ENCODE peak calls at places on chromosomes 16 and 17, in seven cellular contexts. I is T-helper 1 cell; S is heart right ventricle; G is activated effector memory CD4-positive, alpha-beta T cell treated with Interleukin-2 at 50 U/mL for 16 hours; Z is substantia nigra; U is IMR-90; F is RPMI8226. T is an unnamed sample.

GRCh38 chr16:70685938-70686375 is at the start of gene MTSS2:
- DNase-seq in I (no peak), S (peak), G (no peak), Z (peak), U (peak), F (no peak), T (peak)

GRCh38 chr17:6069611-6070279 is 434 bp upstream of the WSCD1 start:
- DNase-seq in I (no peak), S (no peak), G (no peak), Z (no peak), U (no peak), F (no peak), T (no peak)

GRCh38 chr16:85908889-85909584 is 10.1 kb downstream of the IRF8 start:
- DNase-seq in I (no peak), S (no peak), G (no peak), Z (no peak), U (no peak), F (no peak), T (no peak)

GRCh38 chr16:30051518-30051917 is 14.0 kb upstream of the ALDOA start:
- DNase-seq in I (no peak), S (no peak), G (no peak), Z (no peak), U (peak), F (no peak), T (no peak)

GRCh38 chr17:50268040-50268439 is 6.2 kb upstream of the TMEM92 start:
- DNase-seq in I (no peak), S (no peak), G (no peak), Z (no peak), U (no peak), F (no peak), T (no peak)

GRCh38 chr17:42608692-42609181 is 437 bp downstream of the RETREG3 start:
- DNase-seq in I (no peak), S (no peak), G (no peak), Z (no peak), U (no peak), F (peak), T (peak)

GRCh38 chr17:7431231-7431630 is 2.6 kb downstream of the SPEM3 start:
- DNase-seq in I (no peak), S (no peak), G (no peak), Z (no peak), U (peak), F (no peak), T (no peak)

GRCh38 chr17:63911657-63912100 is 621 bp upstream of the CSHL1 start:
- DNase-seq in I (peak), S (peak), G (peak), Z (no peak), U (peak), F (peak), T (peak)

GRCh38 chr17:364766-365165 is 12.2 kb upstream of the RPH3AL start:
- DNase-seq in I (no peak), S (no peak), G (no peak), Z (no peak), U (no peak), F (no peak), T (no peak)

GRCh38 chr17:3838206-3838605 is 7.8 kb downstream of the NCBP3 start:
- DNase-seq in I (no peak), S (no peak), G (no peak), Z (no peak), U (no peak), F (no peak), T (no peak)

GRCh38 chr16:85635545-85636140 is 22.5 kb downstream of the GSE1 start:
- DNase-seq in I (no peak), S (no peak), G (no peak), Z (no peak), U (no peak), F (no peak), T (no peak)

GRCh38 chr17:55420067-55420775 is 1.4 kb downstream of the MMD start:
- DNase-seq in I (no peak), S (peak), G (peak), Z (no peak), U (no peak), F (peak), T (peak)

GRCh38 chr16:67197704-67198103 is 1.2 kb upstream of the ELMO3 start:
- DNase-seq in I (no peak), S (no peak), G (no peak), Z (no peak), U (no peak), F (no peak), T (no peak)

GRCh38 chr17:64155751-64156544 is 26.0 kb upstream of the ERN1 start:
- DNase-seq in I (no peak), S (peak), G (no peak), Z (peak), U (peak), F (no peak), T (no peak)

GRCh38 chr16:55760665-55761035 is 72.2 kb downstream of the CES1 start:
- DNase-seq in I (no peak), S (no peak), G (no peak), Z (no peak), U (no peak), F (no peak), T (no peak)

T was measured in OCI-M1.